ENCODE peak calls at places on chromosomes 7 and 10, in six cellular contexts. T is SK-N-SH, P is fibroblast of pulmonary artery, K is RWPE1, E is cardiac muscle cell, Z is fibroblast of the aortic adventitia. Y is an unnamed sample.

GRCh38 chr10:86958109-86958830 is at the start of gene SNCG:
- DNase-seq in T (no peak), P (peak), K (peak), E (peak), Z (no peak), Y (no peak)

GRCh38 chr7:132187391-132187790 is 388.9 kb downstream of the PLXNA4 start:
- DNase-seq in T (no peak), P (no peak), K (no peak), E (no peak), Z (no peak), Y (no peak)

GRCh38 chr10:125091891-125092290 is 68.5 kb downstream of the CTBP2 start:
- DNase-seq in T (no peak), P (no peak), K (no peak), E (peak), Z (peak), Y (peak)

GRCh38 chr7:22287412-22287811 is 69.5 kb downstream of the RAPGEF5 start:
- DNase-seq in T (no peak), P (no peak), K (no peak), E (no peak), Z (no peak), Y (no peak)

GRCh38 chr7:139669106-139670061 is 108.4 kb downstream of the HIPK2 start:
- DNase-seq in T (peak), P (no peak), K (no peak), E (no peak), Z (no peak), Y (no peak)

GRCh38 chr10:14784459-14785055 is 9.9 kb upstream of the FAM107B start:
- DNase-seq in T (no peak), P (no peak), K (no peak), E (no peak), Z (no peak), Y (no peak)

GRCh38 chr10:110008518-110009339 is 945 bp downstream of the ADD3 start:
- DNase-seq in T (peak), P (peak), K (peak), E (peak), Z (no peak), Y (no peak)

GRCh38 chr10:31871266-31871887 is 57.3 kb downstream of the ARHGAP12 start:
- DNase-seq in T (no peak), P (no peak), K (no peak), E (no peak), Z (no peak), Y (no peak)

GRCh38 chr10:102347236-102347828 is 48.2 kb upstream of the NFKB2 start:
- DNase-seq in T (peak), P (peak), K (peak), E (peak), Z (peak), Y (peak)

GRCh38 chr7:20331912-20332317 is 1.2 kb downstream of the ITGB8 start:
- DNase-seq in T (no peak), P (no peak), K (no peak), E (no peak), Z (no peak), Y (no peak)

GRCh38 chr10:117663750-117664149 is 121.2 kb downstream of the EMX2 start:
- DNase-seq in T (no peak), P (peak), K (peak), E (peak), Z (peak), Y (no peak)

GRCh38 chr7:48173983-48174382 is 2.7 kb downstream of the ABCA13 start:
- DNase-seq in T (no peak), P (peak), K (no peak), E (no peak), Z (peak), Y (peak)

GRCh38 chr10:120403109-120403508 is 53.9 kb upstream of the PLPP4 start:
- DNase-seq in T (no peak), P (no peak), K (no peak), E (no peak), Z (no peak), Y (peak)

GRCh38 chr7:121449304-121449703 is 53.2 kb upstream of the FAM3C start:
- DNase-seq in T (peak), P (peak), K (no peak), E (peak), Z (peak), Y (peak)

GRCh38 chr10:18594574-18595156 is 56.7 kb downstream of the NSUN6 start:
- DNase-seq in T (no peak), P (no peak), K (no peak), E (no peak), Z (no peak), Y (peak)

GRCh38 chr10:101085846-101086245 is 24.1 kb downstream of the KAZALD1 start:
- DNase-seq in T (no peak), P (no peak), K (peak), E (no peak), Z (no peak), Y (no peak)

GRCh38 chr7:94375167-94375566 is 19.5 kb upstream of the COL1A2 start:
- DNase-seq in T (no peak), P (peak), K (no peak), E (peak), Z (peak), Y (peak)

GRCh38 chr7:155104913-155105312 is 34.8 kb downstream of the HTR5A start:
- DNase-seq in T (no peak), P (no peak), K (no peak), E (no peak), Z (no peak), Y (no peak)

GRCh38 chr10:76051007-76051936 is 619.8 kb downstream of the LRMDA start:
- DNase-seq in T (no peak), P (no peak), K (no peak), E (no peak), Z (no peak), Y (no peak)

GRCh38 chr10:18545626-18546025 is 105.8 kb downstream of the NSUN6 start:
- DNase-seq in T (peak), P (peak), K (no peak), E (peak), Z (peak), Y (no peak)

GRCh38 chr7:66426996-66427395 is 201.7 kb upstream of the KCTD7 start:
- DNase-seq in T (no peak), P (peak), K (no peak), E (peak), Z (peak), Y (no peak)

GRCh38 chr10:29081971-29082699 is 206.7 kb upstream of the LYZL1 start:
- DNase-seq in T (peak), P (no peak), K (no peak), E (no peak), Z (no peak), Y (no peak)

GRCh38 chr7:23012797-23013714 is 874 bp downstream of the HYCC1 start:
- DNase-seq in T (peak), P (no peak), K (no peak), E (no peak), Z (peak), Y (no peak)

GRCh38 chr10:27223964-27224363 is 16.6 kb downstream of the ACBD5 start:
- DNase-seq in T (peak), P (peak), K (no peak), E (peak), Z (peak), Y (peak)

DNA sequence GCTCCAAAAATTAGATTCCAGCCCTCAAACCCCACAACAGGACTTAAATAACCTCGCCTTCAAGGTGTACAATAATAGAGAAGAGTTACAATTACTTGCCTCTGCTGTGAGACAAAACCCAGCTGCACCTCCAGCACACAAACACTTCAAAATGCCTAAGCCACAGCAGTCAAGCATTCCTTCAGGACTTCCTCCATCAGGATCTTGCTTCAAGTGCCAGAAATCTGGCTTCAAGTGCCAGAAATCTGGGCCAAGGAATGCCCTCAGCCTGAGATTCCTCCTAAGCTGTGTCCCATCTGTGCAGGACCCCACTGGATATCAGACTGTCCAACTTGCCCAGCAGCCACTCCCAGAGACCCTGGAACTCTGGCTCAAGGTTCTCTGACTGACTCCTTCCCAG is 1088.3 kb downstream of the SORCS3 start:
- DNase-seq in T (no peak), P (no peak), K (no peak), E (no peak), Z (no peak), Y (no peak)
- TF ChIP-seq CTCF in T (no peak), P (no peak), K (no peak), E (no peak), Z (no peak), Y (no peak)

GRCh38 chr7:78983483-78983882 is 470.0 kb downstream of the MAGI2 start:
- DNase-seq in T (no peak), P (no peak), K (no peak), E (no peak), Z (no peak), Y (no peak)

DNA sequence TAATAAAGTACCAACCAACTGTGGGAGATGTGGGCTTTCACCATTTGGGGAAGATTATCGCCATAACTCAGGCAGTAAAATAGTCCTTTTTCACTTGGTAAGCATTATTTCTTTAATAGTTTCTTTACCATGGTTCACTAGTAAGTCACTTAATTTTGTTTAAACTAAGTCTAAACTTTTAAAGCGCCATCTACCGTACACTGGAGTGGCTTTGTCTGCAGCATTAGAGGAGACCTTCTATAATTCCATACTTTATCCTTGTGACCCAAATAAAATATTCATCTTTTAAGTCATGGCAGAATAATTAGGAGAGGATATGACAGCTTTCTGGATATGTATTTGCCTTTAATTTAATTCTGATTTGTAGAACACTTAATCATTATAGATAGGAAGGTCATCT is 468.0 kb downstream of the MAGI2 start:
- DNase-seq in T (no peak), P (peak), K (no peak), E (no peak), Z (peak), Y (no peak)
- TF ChIP-seq CTCF in T (no peak), P (no peak), K (no peak), E (no peak), Z (no peak), Y (peak)

GRCh38 chr10:49313501-49314070 is 14.6 kb downstream of the C10orf71 start:
- DNase-seq in T (no peak), P (no peak), K (no peak), E (no peak), Z (no peak), Y (no peak)
- TF ChIP-seq CTCF in T (no peak), P (no peak), K (no peak), E (no peak), Z (no peak), Y (no peak)

GRCh38 chr10:4546500-4546899 is 279.5 kb upstream of the AKR1E2 start:
- DNase-seq in T (no peak), P (no peak), K (no peak), E (no peak), Z (peak), Y (no peak)

GRCh38 chr10:4538016-4538415 is 288.0 kb upstream of the AKR1E2 start:
- DNase-seq in T (no peak), P (no peak), K (no peak), E (no peak), Z (no peak), Y (no peak)

GRCh38 chr10:4545077-4545476 is 280.9 kb upstream of the AKR1E2 start:
- DNase-seq in T (no peak), P (no peak), K (no peak), E (no peak), Z (no peak), Y (peak)

GRCh38 chr10:4543943-4544540 is 282.0 kb upstream of the AKR1E2 start:
- DNase-seq in T (no peak), P (no peak), K (no peak), E (no peak), Z (peak), Y (peak)

GRCh38 chr10:4541292-4541691 is 284.7 kb upstream of the AKR1E2 start:
- DNase-seq in T (no peak), P (peak), K (peak), E (peak), Z (peak), Y (peak)
- TF ChIP-seq CTCF in T (peak), P (peak), K (peak), E (peak), Z (peak), Y (peak)

GRCh38 chr7:50696810-50697582 is 85.7 kb downstream of the GRB10 start:
- DNase-seq in T (no peak), P (peak), K (no peak), E (peak), Z (peak), Y (no peak)
- TF ChIP-seq CTCF in T (peak), P (peak), K (peak), E (peak), Z (peak), Y (peak)

GRCh38 chr7:46775020-46775419 is 806.9 kb downstream of the TNS3 start:
- DNase-seq in T (no peak), P (no peak), K (no peak), E (no peak), Z (no peak), Y (no peak)

GRCh38 chr7:46775776-46776175 is 806.1 kb downstream of the TNS3 start:
- DNase-seq in T (no peak), P (no peak), K (no peak), E (no peak), Z (no peak), Y (no peak)

GRCh38 chr7:46774515-46774914 is 807.4 kb downstream of the TNS3 start:
- DNase-seq in T (no peak), P (no peak), K (no peak), E (peak), Z (no peak), Y (no peak)

GRCh38 chr7:46772740-46773139 is 809.2 kb downstream of the TNS3 start:
- DNase-seq in T (no peak), P (no peak), K (no peak), E (no peak), Z (no peak), Y (no peak)

GRCh38 chr7:46776790-46777189 is 805.1 kb downstream of the TNS3 start:
- DNase-seq in T (no peak), P (peak), K (no peak), E (peak), Z (peak), Y (peak)
- TF ChIP-seq CTCF in T (peak), P (peak), K (no peak), E (peak), Z (peak), Y (peak)

GRCh38 chr7:145848691-145849090 is 267.9 kb upstream of the CNTNAP2 start:
- DNase-seq in T (peak), P (no peak), K (no peak), E (no peak), Z (no peak), Y (no peak)
- TF ChIP-seq CTCF in T (peak), P (no peak), K (no peak), E (peak), Z (no peak), Y (no peak)

GRCh38 chr7:4951903-4952636 is 6.9 kb downstream of the MMD2 start:
- DNase-seq in T (no peak), P (peak), K (no peak), E (peak), Z (peak), Y (peak)
- TF ChIP-seq CTCF in T (no peak), P (no peak), K (no peak), E (no peak), Z (no peak), Y (no peak)

DNA sequence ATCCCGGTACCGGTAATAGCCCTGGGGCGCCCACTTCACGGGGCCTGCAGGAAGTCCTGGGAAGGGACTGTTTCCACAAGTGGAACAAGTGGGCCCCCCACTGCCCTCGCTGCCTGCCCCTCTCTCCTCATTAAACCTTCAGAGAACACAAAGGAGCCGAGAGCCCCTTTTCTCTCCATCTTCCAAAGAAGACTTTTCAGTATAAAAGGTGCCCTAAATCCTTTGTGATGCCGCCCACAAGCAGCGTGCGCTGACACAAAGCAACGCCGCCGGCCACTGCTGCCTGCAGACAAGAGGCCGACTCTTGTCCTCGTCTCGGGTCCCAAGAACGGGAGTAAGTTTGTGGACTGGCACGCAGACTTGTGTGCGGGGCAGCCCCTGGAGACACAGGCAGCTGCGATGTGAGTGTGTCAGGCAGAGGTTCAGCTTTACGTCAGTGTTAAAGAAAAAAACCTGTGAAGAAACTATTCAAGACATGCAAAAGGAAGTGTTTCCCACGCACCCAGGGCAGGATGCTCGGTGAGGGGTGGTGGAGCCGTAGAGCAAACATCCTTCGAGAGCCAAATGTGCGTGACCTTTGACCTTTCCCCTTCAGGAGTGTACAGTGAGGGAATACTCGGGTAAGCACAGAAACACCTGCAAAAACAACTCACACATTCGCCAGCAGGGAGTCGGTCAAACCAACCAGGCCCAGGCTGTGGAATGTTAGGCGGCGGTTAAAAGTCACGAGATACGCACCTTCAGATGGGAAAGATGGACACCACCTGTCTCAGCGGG is 118.2 kb downstream of the VIPR2 start:
- DNase-seq in T (no peak), P (no peak), K (no peak), E (no peak), Z (no peak), Y (no peak)
- TF ChIP-seq CTCF in T (no peak), P (no peak), K (no peak), E (no peak), Z (no peak), Y (no peak)